ENCODE peak calls at places on chromosomes 16 and 17, in five cellular contexts. D is K562; N is WTC11; H is nucleus accumbens; U is stimulated activated CD8-positive, alpha-beta memory T cell treated with anti-CD3 and anti-CD28 coated beads, Interleukin-4, amount 100 ng/mL, for 1 hour. L is an unnamed sample.

GRCh38 chr17:65495255-65496060 is 66.0 kb downstream of the AXIN2 start:
- DNase-seq in H (no peak), N (peak; percentile 80), D (no peak), U (no peak), L (peak; percentile 41)

GRCh38 chr17:57574040-57574513 is 171.0 kb downstream of the CCDC182 start:
- DNase-seq in H (peak; percentile 69), D (no peak), N (no peak), U (no peak), L (no peak)

GRCh38 chr17:41678907-41679739 is 9.6 kb upstream of the EIF1 start:
- DNase-seq in N (no peak), H (peak; percentile 23), U (no peak), D (peak; percentile 81), L (peak; percentile 64)

GRCh38 chr16:2190659-2191445 is 5.6 kb downstream of the CASKIN1 start:
- DNase-seq in N (no peak), U (no peak), H (peak; percentile 67), D (no peak), L (no peak)

GRCh38 chr17:76529224-76529642 is 8.3 kb downstream of the CYGB start:
- DNase-seq in D (no peak), H (peak; percentile 50), N (no peak), U (no peak), L (no peak)

GRCh38 chr17:35433075-35433894 is 985 bp upstream of the SLFN12 start:
- DNase-seq in H (peak; percentile 7), U (no peak), D (peak; percentile 66), N (peak; percentile 79), L (peak; percentile 87)

GRCh38 chr16:66662445-66663194 is 33.9 kb downstream of the CMTM4 start:
- DNase-seq in D (peak; percentile 56), N (no peak), H (peak; percentile 43), U (no peak), L (peak; percentile 46)

GRCh38 chr17:31072186-31072585 is 22.6 kb upstream of the NF1 start:
- DNase-seq in N (no peak), U (no peak), D (no peak), H (no peak), L (no peak)

GRCh38 chr16:80738521-80738920 is 65.9 kb downstream of the CDYL2 start:
- DNase-seq in N (no peak), H (no peak), D (no peak), U (no peak), L (no peak)

GRCh38 chr16:56558024-56558747 is 6.7 kb upstream of the MT4 start:
- DNase-seq in D (no peak), H (peak; percentile 83), N (no peak), U (no peak), L (no peak)

GRCh38 chr17:75756451-75757085 is 8.4 kb downstream of the GALK1 start:
- DNase-seq in D (no peak), N (no peak), U (no peak), H (no peak), L (no peak)

GRCh38 chr17:42675984-42676423 is 790 bp downstream of the PLEKHH3 start:
- DNase-seq in H (no peak), U (no peak), N (peak; percentile 49), D (peak; percentile 52), L (peak; percentile 64)

GRCh38 chr16:15874745-15875314 is 13.6 kb downstream of the CEP20 start:
- DNase-seq in U (no peak), D (peak; percentile 42), N (peak; percentile 58), H (peak; percentile 59), L (peak; percentile 63)

GRCh38 chr16:52066951-52067350 is 480.0 kb downstream of the TOX3 start:
- DNase-seq in N (no peak), H (peak; percentile 41), U (no peak), D (no peak), L (no peak)

GRCh38 chr17:58531661-58532554 is 17.5 kb upstream of the MTMR4 start:
- DNase-seq in D (peak; percentile 87), U (no peak), N (peak; percentile 70), H (peak; percentile 81), L (peak; percentile 43)

GRCh38 chr17:81386646-81387234 is 8.5 kb upstream of the BAHCC1 start:
- DNase-seq in H (peak; percentile 88), D (peak; percentile 59), U (no peak), N (no peak), L (no peak)

GRCh38 chr17:8151641-8152111 is 528 bp downstream of the PER1 start:
- DNase-seq in H (peak; percentile 76), U (no peak), D (no peak), N (no peak), L (peak; percentile 77)

GRCh38 chr17:80738406-80738805 is 193.8 kb downstream of the RPTOR start:
- DNase-seq in N (no peak), U (no peak), H (no peak), D (no peak), L (no peak)

GRCh38 chr17:43702636-43703035 is 40.9 kb upstream of the MEOX1 start:
- DNase-seq in N (peak; percentile 44), U (no peak), D (peak; percentile 81), H (no peak), L (no peak)

GRCh38 chr17:8453326-8453725 is 17.6 kb downstream of the NDEL1 start:
- DNase-seq in U (no peak), D (no peak), N (no peak), H (no peak), L (no peak)

GRCh38 chr17:44442806-44443205 is 53.4 kb upstream of the ITGA2B start:
- DNase-seq in D (no peak), U (no peak), N (no peak), H (no peak), L (no peak)

GRCh38 chr17:27477050-27477647 is 20.9 kb downstream of the KSR1 start:
- DNase-seq in N (no peak), H (no peak), D (no peak), U (no peak), L (no peak)

GRCh38 chr17:58913971-58914769 is 158.5 kb downstream of the PPM1E start:
- DNase-seq in U (no peak), N (no peak), H (no peak), D (no peak), L (no peak)